ENCODE peak calls at places on chromosome 6, in five cellular contexts. P, G, A, O and E are unnamed samples.
A peak's percentile ranks its signal among the peaks of the same experiment; 100 is the strongest.

GRCh38 chr6:102679844-102680243 is 1286.3 kb downstream of the GRIK2 start:
- DNase-seq in P (no peak), G (no peak), A (no peak), O (no peak), E (no peak)

GRCh38 chr6:156396791-156397418 is 380.3 kb upstream of the ARID1B start:
- DNase-seq in P (no peak), G (no peak), A (no peak), O (no peak), E (no peak)

GRCh38 chr6:55794136-55794812 is 81.1 kb downstream of the BMP5 start:
- DNase-seq in P (no peak), G (no peak), A (no peak), O (no peak), E (peak; percentile 29)

GRCh38 chr6:115643762-115644161 is 416.9 kb downstream of the FRK start:
- DNase-seq in P (no peak), G (no peak), A (no peak), O (no peak), E (peak; percentile 66)

GRCh38 chr6:19833947-19834346 is 3.2 kb upstream of the ID4 start:
- DNase-seq in P (no peak), G (no peak), A (no peak), O (no peak), E (peak; percentile 84)

GRCh38 chr6:25899123-25899522 is 25.1 kb upstream of the SLC17A3 start:
- DNase-seq in P (no peak), G (no peak), A (no peak), O (no peak), E (no peak)

GRCh38 chr6:145705561-145705960 is 29.8 kb downstream of the EPM2A start:
- DNase-seq in P (no peak), G (no peak), A (no peak), O (no peak), E (no peak)

GRCh38 chr6:4901256-4902061 is 102.4 kb downstream of the RPP40 start:
- DNase-seq in P (no peak), G (peak; percentile 7), A (no peak), O (no peak), E (no peak)

GRCh38 chr6:20038805-20039204 is 173.5 kb downstream of the MBOAT1 start:
- DNase-seq in P (no peak), G (no peak), A (no peak), O (no peak), E (no peak)

GRCh38 chr6:31697555-31697954 is 5.6 kb downstream of the ABHD16A start:
- DNase-seq in P (no peak), G (no peak), A (no peak), O (no peak), E (no peak)

GRCh38 chr6:30781697-30782424 is 37.5 kb upstream of the IER3 start:
- DNase-seq in P (peak; percentile 100), G (peak; percentile 98), A (peak; percentile 93), O (peak; percentile 79), E (peak; percentile 25)

GRCh38 chr6:20688710-20689500 is 154.6 kb downstream of the CDKAL1 start:
- DNase-seq in P (no peak), G (no peak), A (no peak), O (no peak), E (no peak)

GRCh38 chr6:26398555-26398954 is 3.5 kb upstream of the BTN3A1 start:
- DNase-seq in P (no peak), G (no peak), A (no peak), O (no peak), E (no peak)

GRCh38 chr6:143538374-143538773 is 26.9 kb upstream of the FUCA2 start:
- DNase-seq in P (no peak), G (no peak), A (no peak), O (no peak), E (no peak)

GRCh38 chr6:127120109-127120786 is 1.8 kb downstream of the RSPO3 start:
- DNase-seq in P (no peak), G (no peak), A (no peak), O (no peak), E (no peak)

GRCh38 chr6:144262470-144263369 is 22.4 kb upstream of the UTRN start:
- DNase-seq in P (no peak), G (no peak), A (no peak), O (no peak), E (no peak)

GRCh38 chr6:168157272-168158007 is 78.4 kb upstream of the FRMD1 start:
- DNase-seq in P (no peak), G (no peak), A (no peak), O (peak; percentile 28), E (no peak)

GRCh38 chr6:10332121-10332520 is 82.8 kb downstream of the TFAP2A start:
- DNase-seq in P (no peak), G (no peak), A (no peak), O (no peak), E (no peak)

GRCh38 chr6:104558746-104559145 is 301.0 kb downstream of the HACE1 start:
- DNase-seq in P (no peak), G (no peak), A (no peak), O (no peak), E (peak; percentile 78)

GRCh38 chr6:110814488-110815259 is 595 bp downstream of the CDK19 start:
- DNase-seq in P (peak; percentile 42), G (peak; percentile 36), A (peak; percentile 65), O (peak; percentile 58), E (peak; percentile 70)

GRCh38 chr6:64553414-64553813 is 917.8 kb downstream of the PHF3 start:
- DNase-seq in P (no peak), G (no peak), A (no peak), O (no peak), E (peak; percentile 21)

GRCh38 chr6:110090876-110091275 is 88.6 kb downstream of the WASF1 start:
- DNase-seq in P (no peak), G (no peak), A (no peak), O (no peak), E (no peak)

GRCh38 chr6:27280540-27281000 is 31.5 kb downstream of the POM121L2 start:
- DNase-seq in P (no peak), G (no peak), A (no peak), O (peak; percentile 69), E (no peak)

GRCh38 chr6:163249651-163250101 is 164.8 kb upstream of the QKI start:
- DNase-seq in P (no peak), G (no peak), A (no peak), O (no peak), E (no peak)

GRCh38 chr6:166520905-166521834 is 65.3 kb downstream of the RAMACL start:
- DNase-seq in P (no peak), G (no peak), A (no peak), O (no peak), E (no peak)

GRCh38 chr6:126107475-126108121 is 121.3 kb downstream of the TRMT11 start:
- DNase-seq in P (no peak), G (no peak), A (no peak), O (peak; percentile 41), E (no peak)

GRCh38 chr6:3561745-3562144 is 104.9 kb upstream of the SLC22A23 start:
- DNase-seq in P (no peak), G (no peak), A (no peak), O (peak; percentile 30), E (peak; percentile 35)

GRCh38 chr6:27668442-27669275 is 195.8 kb upstream of the ZNF184 start:
- DNase-seq in P (peak; percentile 48), G (peak; percentile 6), A (no peak), O (peak; percentile 85), E (peak; percentile 60)

GRCh38 chr6:163585932-163586437 is 171.5 kb downstream of the QKI start:
- DNase-seq in P (peak; percentile 27), G (peak; percentile 11), A (peak; percentile 68), O (no peak), E (peak; percentile 96)

GRCh38 chr6:148112851-148113319 is 229.8 kb upstream of the SASH1 start:
- DNase-seq in P (no peak), G (no peak), A (no peak), O (no peak), E (no peak)

GRCh38 chr6:90492369-90492768 is 94.5 kb downstream of the MAP3K7 start:
- DNase-seq in P (no peak), G (no peak), A (no peak), O (no peak), E (no peak)

GRCh38 chr6:38155144-38155543 is 335.6 kb downstream of the ZFAND3 start:
- DNase-seq in P (no peak), G (no peak), A (no peak), O (no peak), E (peak; percentile 88)

GRCh38 chr6:127484207-127484858 is 25.1 kb upstream of the KIAA0408 start:
- DNase-seq in P (no peak), G (no peak), A (no peak), O (no peak), E (peak; percentile 49)

GRCh38 chr6:105981002-105981887 is 104.9 kb upstream of the PRDM1 start:
- DNase-seq in P (no peak), G (no peak), A (peak; percentile 29), O (no peak), E (no peak)

GRCh38 chr6:159973406-159973805 is 4.5 kb downstream of the IGF2R start:
- DNase-seq in P (no peak), G (no peak), A (no peak), O (no peak), E (no peak)
- H3K4me1 ChIP-seq in P (peaks cover 62% of the 10 kb centered on the region), G (peaks cover 14% of the 10 kb centered on the region), A (peaks cover 85% of the 10 kb centered on the region), O (peaks cover 10% of the 10 kb centered on the region), E (peaks cover 50% of the 10 kb centered on the region)

GRCh38 chr6:137867685-137868509 is 838 bp downstream of the TNFAIP3 start:
- DNase-seq in P (peak; percentile 27), G (no peak), A (peak; percentile 33), O (peak; percentile 35), E (no peak)
- H3K4me1 ChIP-seq in P (peaks cover 53% of the 10 kb centered on the region), G (no peaks in the 10 kb centered on the region), A (peaks cover 63% of the 10 kb centered on the region), O (peaks cover 18% of the 10 kb centered on the region), E (peaks cover 26% of the 10 kb centered on the region)

DNA sequence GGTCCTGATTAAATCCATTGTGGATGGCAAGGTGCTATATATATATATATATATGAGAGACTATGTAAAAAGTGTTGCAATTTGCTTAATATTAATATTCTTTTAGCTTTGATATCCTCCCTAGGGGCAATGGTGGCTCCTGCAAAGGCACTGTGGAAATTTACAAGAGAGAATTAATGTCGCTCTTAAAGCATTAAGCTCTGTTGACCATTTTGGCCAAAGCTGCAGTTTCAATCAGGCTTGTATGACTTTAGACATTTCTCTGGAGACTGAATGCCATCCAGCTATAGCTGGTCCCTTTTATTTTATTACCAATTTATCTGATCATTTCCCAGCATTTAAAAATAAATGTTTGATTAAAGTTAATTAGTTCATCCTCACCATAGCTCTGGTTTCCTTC is 155.3 kb downstream of the JARID2 start:
- DNase-seq in P (no peak), G (no peak), A (no peak), O (no peak), E (no peak)
- H3K4me1 ChIP-seq in P (peaks cover 32% of the 10 kb centered on the region), G (no peaks in the 10 kb centered on the region), A (peaks cover 79% of the 10 kb centered on the region), O (peaks cover 56% of the 10 kb centered on the region), E (peaks cover 54% of the 10 kb centered on the region)

DNA sequence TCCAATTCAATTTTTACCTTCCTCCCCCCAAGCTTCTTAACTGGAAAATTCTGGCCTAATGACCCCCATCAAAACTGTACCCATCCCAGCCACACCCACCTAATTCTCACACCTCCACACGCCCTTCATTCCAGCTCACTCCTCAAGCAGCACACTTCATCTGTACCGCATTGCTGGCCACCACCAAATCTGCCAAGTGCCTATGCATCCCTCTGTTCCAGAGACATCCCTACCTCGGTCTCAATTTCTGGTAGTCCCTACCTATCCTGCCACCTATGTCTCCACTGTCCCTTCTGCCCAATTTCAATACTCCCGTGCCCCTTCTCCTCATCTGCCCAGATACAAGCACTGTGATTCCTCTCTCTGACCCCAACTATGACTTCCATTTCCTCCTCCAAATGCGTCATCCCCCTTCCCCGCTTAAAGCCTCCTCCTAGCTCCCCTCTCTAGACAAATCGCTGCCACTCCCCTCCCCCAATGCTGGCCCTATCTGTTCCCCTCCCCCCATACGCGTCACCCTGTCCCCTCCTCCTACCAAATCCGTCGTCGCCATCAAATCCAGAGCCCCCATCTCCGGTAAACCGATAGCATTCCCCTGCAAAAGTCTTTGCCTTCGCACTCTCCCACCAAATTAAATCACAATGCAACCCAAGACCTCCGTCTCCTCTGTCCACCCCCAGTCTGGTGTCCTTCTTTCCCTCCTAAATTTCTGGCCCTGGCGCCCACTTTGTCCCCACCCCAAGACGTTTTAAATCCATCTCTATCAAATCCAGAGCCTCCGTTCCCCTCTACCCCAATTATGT is 1.2 kb downstream of the MTCH1 start:
- DNase-seq in P (peak; percentile 48), G (peak; percentile 41), A (no peak), O (peak; percentile 74), E (peak; percentile 54)
- H3K4me1 ChIP-seq in P (peaks cover 60% of the 10 kb centered on the region), G (peaks cover 16% of the 10 kb centered on the region), A (peaks cover 59% of the 10 kb centered on the region), O (peaks cover 14% of the 10 kb centered on the region), E (peaks cover 35% of the 10 kb centered on the region)